ENCODE peak calls at places on chromosomes 12 and 14, in nine cellular contexts. N is tibial nerve, G is lung, Q is cardiac muscle cell, E is transverse colon, P is K562, U is BJ, F is brain microvascular endothelial cell, S is Panc1. K is an unnamed sample.

GRCh38 chr12:52203126-52203921 is 11.5 kb upstream of the KRT80 start:
- DNase-seq in N (peak; percentile 70), G (peak; percentile 54), Q (no peak), E (peak; percentile 78), P (no peak), U (peak; percentile 65), F (peak; percentile 38), S (no peak), K (peak; percentile 74)

GRCh38 chr12:69555461-69555860 is 29.8 kb upstream of the CCT2 start:
- DNase-seq in N (no peak), G (no peak), Q (no peak), E (no peak), P (no peak), U (peak; percentile 84), F (peak; percentile 81), S (no peak), K (no peak)

GRCh38 chr14:104346112-104346462 is 207.7 kb downstream of the KIF26A start:
- DNase-seq in N (no peak), G (no peak), Q (no peak), E (no peak), P (no peak), U (no peak), F (no peak), S (no peak), K (no peak)

GRCh38 chr14:97350415-97350814 is 553.2 kb downstream of the VRK1 start:
- DNase-seq in N (no peak), G (no peak), Q (no peak), E (no peak), P (no peak), U (no peak), F (no peak), S (no peak), K (no peak)

GRCh38 chr12:102920271-102920670 is 3.2 kb upstream of the PAH start:
- DNase-seq in N (no peak), G (no peak), Q (no peak), E (no peak), P (no peak), U (no peak), F (no peak), S (no peak), K (no peak)

GRCh38 chr12:76786986-76787385 is 23.1 kb downstream of the ZDHHC17 start:
- DNase-seq in N (no peak), G (no peak), Q (peak; percentile 7), E (no peak), P (peak; percentile 65), U (no peak), F (no peak), S (no peak), K (no peak)

GRCh38 chr14:85243306-85243705 is 286.6 kb upstream of the FLRT2 start:
- DNase-seq in N (no peak), G (no peak), Q (no peak), E (no peak), P (no peak), U (no peak), F (no peak), S (no peak), K (no peak)

GRCh38 chr14:72665259-72665658 is 228.6 kb downstream of the DPF3 start:
- DNase-seq in N (no peak), G (no peak), Q (no peak), E (no peak), P (no peak), U (peak; percentile 96), F (peak; percentile 97), S (no peak), K (peak; percentile 98)

GRCh38 chr12:96397756-96398421 is 2.4 kb downstream of the CDK17 start:
- DNase-seq in N (no peak), G (no peak), Q (no peak), E (no peak), P (no peak), U (no peak), F (no peak), S (no peak), K (no peak)

GRCh38 chr12:48017921-48018617 is 13.8 kb upstream of the COL2A1 start:
- DNase-seq in N (no peak), G (no peak), Q (no peak), E (no peak), P (no peak), U (no peak), F (no peak), S (no peak), K (no peak)

GRCh38 chr12:12975322-12976077 is 23.5 kb upstream of the GPRC5D start:
- DNase-seq in N (no peak), G (no peak), Q (peak; percentile 60), E (peak; percentile 63), P (peak; percentile 32), U (no peak), F (peak; percentile 50), S (no peak), K (no peak)

GRCh38 chr12:12979731-12980259 is 20.3 kb downstream of the HEBP1 start:
- DNase-seq in N (no peak), G (no peak), Q (no peak), E (no peak), P (no peak), U (peak; percentile 99), F (peak; percentile 95), S (no peak), K (peak; percentile 86)

GRCh38 chr12:12976366-12976765 is 23.7 kb downstream of the HEBP1 start:
- DNase-seq in N (peak; percentile 26), G (no peak), Q (no peak), E (no peak), P (no peak), U (peak; percentile 99), F (peak; percentile 97), S (no peak), K (peak; percentile 86)

GRCh38 chr12:12979151-12979550 is 20.9 kb downstream of the HEBP1 start:
- DNase-seq in N (no peak), G (no peak), Q (no peak), E (no peak), P (no peak), U (no peak), F (peak; percentile 61), S (no peak), K (no peak)

DNA sequence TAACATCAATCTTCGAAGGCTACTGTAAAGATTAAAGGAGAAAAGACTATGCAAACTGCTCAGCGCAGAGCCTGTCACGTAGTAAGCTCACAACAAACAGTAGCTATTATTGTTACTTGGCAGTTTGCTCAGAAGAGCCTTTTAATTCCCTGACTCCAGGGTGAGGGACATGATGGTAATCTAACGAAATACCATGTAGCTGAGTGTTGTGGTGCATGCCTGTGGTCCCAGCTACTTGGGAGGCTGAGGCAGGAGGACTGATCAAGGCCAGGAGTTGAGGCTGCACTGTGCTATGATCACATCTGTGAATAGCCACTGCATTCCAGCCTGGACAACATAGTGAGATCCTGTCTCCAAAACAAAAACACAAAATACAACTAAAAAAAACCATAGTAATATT is 22.8 kb downstream of the HEBP1 start:
- DNase-seq in N (no peak), G (no peak), Q (no peak), E (no peak), P (no peak), U (no peak), F (no peak), S (no peak), K (no peak)
- H3K36me3 ChIP-seq in N (peaks cover 2% of the 10 kb centered on the region), G (peaks cover 30% of the 10 kb centered on the region), Q (no peaks in the 10 kb centered on the region), E (peaks cover 33% of the 10 kb centered on the region), P (peaks cover 10% of the 10 kb centered on the region), U (peaks cover 5% of the 10 kb centered on the region), F (peaks cover 9% of the 10 kb centered on the region), S (no peaks in the 10 kb centered on the region), K (no peaks in the 10 kb centered on the region)

DNA sequence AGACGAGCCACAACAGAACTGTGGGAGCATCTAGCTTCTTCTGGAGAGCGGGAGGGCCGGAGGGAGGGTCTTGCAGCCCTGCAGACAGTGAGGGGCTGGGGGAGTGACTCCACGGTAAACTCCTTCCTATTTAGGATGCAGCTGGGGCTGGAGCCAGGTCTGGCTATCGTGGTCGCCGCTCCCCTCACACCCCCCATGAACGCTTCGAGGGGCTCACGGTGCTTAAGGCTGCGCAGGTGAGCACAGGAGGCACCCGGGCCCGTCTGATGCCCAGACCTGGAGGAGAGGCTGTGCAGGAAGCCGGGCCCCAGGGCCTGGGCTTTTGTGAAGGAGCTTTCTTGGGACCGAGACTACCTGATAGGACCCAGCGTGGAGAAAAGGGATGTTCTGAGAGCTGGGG is 3.9 kb upstream of the GNB3 start:
- DNase-seq in N (no peak), G (no peak), Q (no peak), E (no peak), P (no peak), U (no peak), F (no peak), S (no peak), K (no peak)
- H3K36me3 ChIP-seq in N (no peaks in the 10 kb centered on the region), G (peaks cover 6% of the 10 kb centered on the region), Q (peaks cover 21% of the 10 kb centered on the region), E (no peaks in the 10 kb centered on the region), P (peaks cover 57% of the 10 kb centered on the region), U (peaks cover 40% of the 10 kb centered on the region), F (peaks cover 67% of the 10 kb centered on the region), S (no peaks in the 10 kb centered on the region), K (peaks cover 2% of the 10 kb centered on the region)

DNA sequence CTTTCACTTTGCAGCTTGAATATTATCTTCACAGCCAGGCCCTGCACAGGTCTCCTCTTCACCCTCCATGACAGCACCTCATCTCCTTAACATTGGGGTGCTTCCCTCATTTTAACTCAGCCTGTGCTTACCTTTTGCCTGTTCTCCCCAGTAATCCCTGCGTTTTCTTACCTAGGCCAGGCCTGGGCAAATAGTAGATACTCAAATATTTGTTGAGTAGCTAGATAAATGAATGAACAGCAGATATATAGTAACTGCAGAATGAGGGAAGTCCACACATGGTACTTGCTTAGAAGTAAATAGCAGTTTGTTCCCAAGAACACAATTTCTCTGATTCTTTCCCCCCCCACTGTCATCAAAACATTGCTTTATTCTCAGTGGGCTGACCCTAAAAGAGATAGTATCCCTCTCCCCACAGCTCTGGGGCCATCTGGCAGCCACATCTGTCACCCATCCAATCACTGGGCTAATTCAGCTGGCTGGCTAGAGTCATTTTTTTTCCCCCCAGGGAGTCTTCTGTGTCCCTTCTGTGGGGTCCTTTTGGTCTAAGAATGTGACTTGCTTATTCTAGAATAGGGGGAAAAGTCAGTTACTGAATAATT is 43.2 kb downstream of the APPL2 start:
- DNase-seq in N (no peak), G (no peak), Q (no peak), E (no peak), P (no peak), U (no peak), F (no peak), S (no peak), K (no peak)
- H3K36me3 ChIP-seq in N (peaks cover 2% of the 10 kb centered on the region), G (peaks cover 47% of the 10 kb centered on the region), Q (peaks cover 36% of the 10 kb centered on the region), E (peaks cover 52% of the 10 kb centered on the region), P (peaks cover 15% of the 10 kb centered on the region), U (peaks cover 26% of the 10 kb centered on the region), F (peaks cover 68% of the 10 kb centered on the region), S (no peaks in the 10 kb centered on the region), K (no peaks in the 10 kb centered on the region)

GRCh38 chr14:30657606-30658163 is 35.6 kb downstream of the SCFD1 start:
- DNase-seq in N (no peak), G (no peak), Q (no peak), E (no peak), P (no peak), U (no peak), F (no peak), S (no peak), K (no peak)

GRCh38 chr14:30655658-30656057 is 33.5 kb downstream of the SCFD1 start:
- DNase-seq in N (no peak), G (no peak), Q (no peak), E (no peak), P (no peak), U (no peak), F (no peak), S (no peak), K (no peak)

GRCh38 chr14:30657050-30657449 is 34.9 kb downstream of the SCFD1 start:
- DNase-seq in N (no peak), G (no peak), Q (no peak), E (no peak), P (no peak), U (no peak), F (no peak), S (no peak), K (no peak)

GRCh38 chr14:30656190-30656632 is 34.1 kb downstream of the SCFD1 start:
- DNase-seq in N (peak; percentile 44), G (no peak), Q (peak; percentile 43), E (peak; percentile 25), P (peak; percentile 13), U (no peak), F (peak; percentile 27), S (peak; percentile 15), K (no peak)

GRCh38 chr14:30655124-30655523 is 33.0 kb downstream of the SCFD1 start:
- DNase-seq in N (no peak), G (no peak), Q (no peak), E (no peak), P (no peak), U (no peak), F (peak; percentile 1), S (no peak), K (no peak)
- H3K36me3 ChIP-seq in N (no peaks in the 10 kb centered on the region), G (peaks cover 14% of the 10 kb centered on the region), Q (peaks cover 46% of the 10 kb centered on the region), E (peaks cover 33% of the 10 kb centered on the region), P (peaks cover 81% of the 10 kb centered on the region), U (peaks cover 15% of the 10 kb centered on the region), F (peaks cover 46% of the 10 kb centered on the region), S (peaks cover 13% of the 10 kb centered on the region), K (no peaks in the 10 kb centered on the region)

K was measured in kidney epithelial cell.